ENCODE peak calls at places on chromosomes 13 and 19, in four cellular contexts. H is left lung, L is uterus, P is RWPE1. O is an unnamed sample.

GRCh38 chr13:41465215-41465907 is 8.0 kb downstream of the RGCC start:
- DNase-seq in H (peak), L (no peak), P (peak), O (no peak)

GRCh38 chr13:45108716-45109706 is 11.3 kb upstream of the GTF2F2 start:
- DNase-seq in H (no peak), L (no peak), P (no peak), O (no peak)

GRCh38 chr13:101416181-101417042 is at the start of gene NALCN:
- DNase-seq in H (no peak), L (no peak), P (peak), O (peak)

GRCh38 chr19:45768644-45769053 is 403 bp downstream of the SIX5 start:
- DNase-seq in H (no peak), L (no peak), P (peak), O (no peak)

GRCh38 chr13:103935117-103935516 is 868.9 kb upstream of the SLC10A2 start:
- DNase-seq in H (no peak), L (no peak), P (no peak), O (no peak)

GRCh38 chr19:19599190-19599535 is 19.3 kb downstream of the PBX4 start:
- DNase-seq in H (no peak), L (no peak), P (no peak), O (no peak)

GRCh38 chr19:35037716-35038622 is 3.6 kb upstream of the HPN start:
- DNase-seq in H (no peak), L (no peak), P (no peak), O (peak)

GRCh38 chr13:33487575-33488243 is 202.2 kb upstream of the STARD13 start:
- DNase-seq in H (no peak), L (no peak), P (no peak), O (no peak)

GRCh38 chr13:53242015-53242414 is 213.4 kb downstream of the OLFM4 start:
- DNase-seq in H (no peak), L (no peak), P (no peak), O (no peak)

GRCh38 chr13:94318418-94318817 is 161.1 kb downstream of the DCT start:
- DNase-seq in H (no peak), L (no peak), P (no peak), O (no peak)

GRCh38 chr19:46963093-46963734 is 56.4 kb upstream of the NPAS1 start:
- DNase-seq in H (no peak), L (no peak), P (no peak), O (no peak)

GRCh38 chr19:44718441-44719261 is 19.7 kb downstream of the CEACAM16 start:
- DNase-seq in H (peak), L (peak), P (no peak), O (peak)

GRCh38 chr13:104140557-104140956 is 1074.3 kb upstream of the SLC10A2 start:
- DNase-seq in H (no peak), L (no peak), P (no peak), O (no peak)

GRCh38 chr19:32877323-32877912 is 7.9 kb upstream of the SLC7A9 start:
- DNase-seq in H (no peak), L (no peak), P (no peak), O (no peak)

GRCh38 chr19:45528744-45529453 is 21.6 kb downstream of the VASP start:
- DNase-seq in H (no peak), L (no peak), P (peak), O (peak)

GRCh38 chr19:19160489-19161035 is 9.5 kb downstream of the MEF2B start:
- DNase-seq in H (no peak), L (no peak), P (no peak), O (no peak)

GRCh38 chr19:6229216-6229913 is 50.4 kb downstream of the MLLT1 start:
- DNase-seq in H (no peak), L (no peak), P (no peak), O (no peak)

GRCh38 chr19:50513746-50514345 is at the start of gene ASPDH:
- DNase-seq in H (no peak), L (no peak), P (no peak), O (no peak)

GRCh38 chr19:38667552-38668205 is 20.2 kb downstream of the ACTN4 start:
- DNase-seq in H (no peak), L (no peak), P (no peak), O (no peak)

GRCh38 chr13:19181021-19181620 is 503 bp downstream of the TUBA3C start:
- DNase-seq in H (no peak), L (no peak), P (no peak), O (no peak)

GRCh38 chr13:97224544-97225324 is 2.6 kb downstream of the MBNL2 start:
- DNase-seq in H (no peak), L (no peak), P (peak), O (no peak)

GRCh38 chr13:79937311-79938243 is 403.3 kb downstream of the SPRY2 start:
- DNase-seq in H (no peak), L (no peak), P (no peak), O (peak)

GRCh38 chr13:98890186-98890585 is 87.7 kb downstream of the DOCK9 start:
- DNase-seq in H (no peak), L (peak), P (peak), O (peak)

GRCh38 chr13:110123041-110123809 is 183.7 kb downstream of the COL4A1 start:
- DNase-seq in H (no peak), L (no peak), P (peak), O (no peak)

GRCh38 chr19:3813473-3814392 is 27.6 kb upstream of the MATK start:
- DNase-seq in H (no peak), L (no peak), P (no peak), O (no peak)
- H3K27ac ChIP-seq in H (peak), L (no peak), P (no peak), O (no peak)

DNA sequence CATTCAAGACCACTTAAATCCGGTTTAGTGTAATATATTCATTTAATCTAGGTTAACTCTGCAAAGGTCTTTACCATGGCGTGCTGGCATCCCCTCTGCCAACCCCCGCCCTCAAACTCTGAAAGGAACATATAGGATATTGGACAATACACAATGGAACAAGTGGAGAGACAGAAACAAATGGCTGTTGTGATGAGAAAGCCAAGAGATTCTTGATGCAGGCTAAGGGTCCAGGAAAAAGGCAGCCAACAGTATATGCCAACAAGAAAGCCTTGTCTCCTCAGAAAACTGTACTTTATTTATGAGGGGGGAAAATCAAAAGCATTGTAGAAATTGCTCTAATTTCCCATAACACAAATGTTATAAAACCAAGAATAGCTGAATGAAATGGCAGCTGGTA is 407.3 kb upstream of the SGCG start:
- DNase-seq in H (no peak), L (no peak), P (no peak), O (no peak)
- H3K27ac ChIP-seq in H (no peak), L (no peak), P (no peak), O (no peak)

DNA sequence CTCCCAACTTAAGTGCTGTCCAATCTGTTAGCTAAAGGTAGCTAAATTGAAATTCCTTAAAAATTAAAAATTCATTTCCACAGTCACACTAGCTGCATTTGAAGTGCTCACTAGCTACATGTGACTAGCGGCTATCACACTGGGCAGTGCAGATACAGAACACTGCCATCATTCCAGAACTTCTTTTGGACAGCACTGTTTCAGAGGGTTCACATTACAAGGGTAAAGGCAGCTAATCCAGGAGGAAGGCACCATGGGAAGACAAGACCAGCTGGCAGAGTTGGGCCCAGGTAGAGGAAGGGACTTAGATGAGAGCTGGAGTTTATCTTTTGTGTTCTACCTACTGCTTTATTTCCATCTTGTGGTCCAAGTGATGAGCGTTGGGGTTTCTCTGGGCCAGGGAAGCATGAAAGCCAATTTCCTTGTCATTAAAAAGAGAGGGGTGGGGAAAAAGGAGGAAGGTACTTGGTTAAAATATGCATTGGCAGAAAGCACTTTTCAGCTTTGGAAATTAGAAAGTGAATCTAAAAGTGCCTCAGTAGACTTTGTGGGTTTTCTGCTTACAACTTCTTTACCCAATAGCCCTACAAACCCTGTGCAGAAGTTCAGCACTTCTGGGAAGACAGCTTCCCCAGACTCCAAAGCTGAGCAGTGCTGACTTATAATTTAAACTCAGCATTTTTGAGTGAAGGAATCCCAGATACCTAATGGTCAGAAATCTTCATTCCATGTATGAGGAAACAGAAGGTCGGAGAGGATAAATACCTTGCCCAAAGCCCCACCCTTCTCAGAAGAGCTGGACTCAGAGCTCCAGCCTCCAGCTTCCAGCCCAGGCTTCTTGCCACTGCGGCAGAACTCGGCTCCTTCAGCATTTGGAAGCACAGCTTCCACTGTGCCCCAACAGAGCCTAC is 49.5 kb downstream of the ATP7B start:
- DNase-seq in H (no peak), L (no peak), P (no peak), O (no peak)
- H3K27ac ChIP-seq in H (no peak), L (no peak), P (no peak), O (no peak)

GRCh38 chr13:72694314-72694713 is 33.1 kb downstream of the MZT1 start:
- DNase-seq in H (no peak), L (no peak), P (no peak), O (no peak)
- H3K27ac ChIP-seq in H (no peak), L (no peak), P (no peak), O (no peak)

DNA sequence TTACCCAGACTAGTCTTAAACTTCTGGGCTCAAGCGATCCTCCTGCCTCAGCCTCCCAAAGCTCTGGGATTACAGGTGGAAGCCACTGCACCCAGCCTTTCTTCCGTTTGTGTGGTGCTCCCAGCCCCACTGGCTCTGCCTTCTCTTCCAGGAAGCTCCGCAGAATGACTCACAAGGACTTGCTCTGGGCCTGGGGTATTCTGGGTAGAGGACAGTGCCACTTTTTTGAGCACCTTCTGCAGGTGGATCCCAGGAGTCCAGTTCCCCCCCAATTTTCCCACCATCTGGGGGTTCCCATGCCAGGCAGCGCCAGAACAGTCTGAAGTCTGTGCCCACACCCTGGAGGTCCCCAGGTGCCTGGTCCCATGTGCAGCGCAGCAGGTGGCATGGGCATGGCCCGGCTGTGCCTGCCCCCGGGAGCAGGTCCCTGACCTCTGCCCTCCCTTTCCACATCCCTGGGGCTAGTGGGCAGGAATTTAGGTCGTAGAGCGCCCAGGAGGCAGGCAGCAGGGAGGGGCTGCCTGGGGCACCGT is 1.6 kb downstream of the REEP6 start:
- DNase-seq in H (no peak), L (no peak), P (no peak), O (no peak)
- H3K27ac ChIP-seq in H (no peak), L (no peak), P (no peak), O (no peak)

GRCh38 chr19:11853358-11853757 is 4.8 kb downstream of the ZNF439 start:
- DNase-seq in H (no peak), L (no peak), P (no peak), O (no peak)

GRCh38 chr19:11861301-11861700 is 12.8 kb downstream of the ZNF439 start:
- DNase-seq in H (no peak), L (no peak), P (no peak), O (no peak)

GRCh38 chr19:11860721-11861120 is 12.2 kb downstream of the ZNF439 start:
- DNase-seq in H (no peak), L (no peak), P (no peak), O (no peak)

DNA sequence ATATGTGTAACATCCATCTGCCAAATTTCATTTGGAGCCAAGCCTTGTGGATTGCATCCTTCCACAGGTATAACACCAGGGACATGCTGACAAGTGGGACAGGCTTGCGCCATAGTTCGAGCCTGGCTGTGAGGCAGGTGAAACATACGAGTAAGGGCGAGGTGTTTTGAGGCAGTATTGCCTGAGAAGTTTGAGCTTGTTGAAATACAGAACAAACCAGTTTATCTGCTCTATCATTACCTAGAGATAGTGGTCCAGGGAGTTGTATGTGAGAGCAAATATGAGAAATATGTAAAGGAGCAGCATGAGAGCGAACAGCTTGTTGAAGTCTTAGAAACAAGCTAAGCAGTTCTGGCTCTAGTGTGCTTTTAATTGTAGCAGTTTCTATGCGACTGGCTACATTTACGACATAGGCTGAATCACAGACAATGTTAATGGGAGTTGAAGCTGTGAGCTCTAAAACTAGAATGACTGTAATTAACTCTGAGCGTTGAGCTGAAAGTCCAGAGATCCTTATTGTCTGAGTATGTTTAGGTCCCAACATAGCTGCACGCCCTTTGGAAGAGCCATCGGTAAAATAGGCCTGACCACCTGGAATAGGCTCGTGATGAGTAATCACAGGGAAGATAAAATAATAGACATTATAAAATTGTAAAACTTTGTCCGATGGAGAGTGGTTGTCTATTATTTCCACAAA is 8.2 kb downstream of the ZNF439 start:
- DNase-seq in H (peak), L (no peak), P (no peak), O (no peak)
- H3K27ac ChIP-seq in H (no peak), L (no peak), P (no peak), O (no peak)

O was measured in substantia nigra.